ENCODE peak calls at places on chromosomes 2 and 18, in eight cellular contexts. X is Peyer's patch; Y is neural progenitor cell; M is heart right ventricle; P is left lung; R is uterus; Q is CD4-positive, alpha-beta T cell; D is adrenal gland. I is an unnamed sample.

GRCh38 chr2:31381601-31382000 is 32.9 kb downstream of the XDH start:
- DNase-seq in Y (no peak), X (no peak), D (no peak), Q (no peak), R (no peak), M (no peak), P (no peak), I (no peak)

GRCh38 chr18:43539862-43540261 is 262.6 kb upstream of the SYT4 start:
- DNase-seq in R (no peak), D (no peak), Y (no peak), P (no peak), Q (no peak), M (no peak), X (no peak), I (no peak)

GRCh38 chr18:23207191-23207955 is 72.1 kb downstream of the CABLES1 start:
- DNase-seq in P (no peak), M (no peak), X (no peak), R (no peak), Q (no peak), Y (peak), D (no peak), I (no peak)

GRCh38 chr18:73235491-73235890 is 367.7 kb upstream of the NETO1 start:
- DNase-seq in X (no peak), D (no peak), R (no peak), Y (no peak), Q (no peak), M (no peak), P (peak), I (no peak)

GRCh38 chr2:189783927-189784867 is at the start of the genes ORMDL1 and PMS1:
- DNase-seq in X (peak), M (peak), Q (peak), R (peak), Y (peak), P (peak), D (peak), I (peak)

GRCh38 chr2:64311948-64312621 is 141.9 kb upstream of the LGALSL start:
- DNase-seq in R (peak), Y (peak), X (peak), P (peak), M (peak), D (peak), Q (no peak), I (no peak)

GRCh38 chr2:75729861-75730260 is 19.1 kb upstream of the GCFC2 start:
- DNase-seq in M (no peak), D (no peak), P (no peak), X (no peak), Y (no peak), Q (no peak), R (no peak), I (no peak)

GRCh38 chr2:195477248-195477995 is 179.6 kb upstream of the SLC39A10 start:
- DNase-seq in P (no peak), Q (no peak), D (no peak), Y (no peak), M (no peak), X (no peak), R (no peak), I (no peak)

GRCh38 chr2:159131267-159131790 is 155.2 kb downstream of the WDSUB1 start:
- DNase-seq in Y (no peak), Q (no peak), P (no peak), X (no peak), M (no peak), R (no peak), D (no peak), I (no peak)

GRCh38 chr2:128536925-128537620 is 218.4 kb upstream of the HS6ST1 start:
- DNase-seq in X (no peak), Y (peak), D (peak), Q (no peak), P (peak), R (no peak), M (no peak), I (no peak)

GRCh38 chr2:169734172-169734847 is 678 bp downstream of the KLHL23 start:
- DNase-seq in D (peak), X (no peak), P (no peak), Q (no peak), R (peak), Y (peak), M (peak), I (peak)

GRCh38 chr18:48806551-48807261 is 144.1 kb downstream of the SMAD7 start:
- DNase-seq in P (peak), Y (no peak), M (peak), D (peak), R (peak), Q (peak), X (peak), I (peak)

GRCh38 chr2:240464514-240465241 is 29.2 kb downstream of the GPC1 start:
- DNase-seq in P (peak), X (no peak), R (peak), D (peak), Q (no peak), M (peak), Y (no peak), I (no peak)

GRCh38 chr18:43735570-43735969 is 458.3 kb upstream of the SYT4 start:
- DNase-seq in D (no peak), Q (no peak), R (no peak), M (no peak), P (no peak), X (no peak), Y (no peak), I (no peak)

GRCh38 chr2:162686336-162686735 is 152.2 kb downstream of the KCNH7 start:
- DNase-seq in D (no peak), Y (no peak), P (no peak), Q (no peak), R (no peak), M (no peak), X (no peak), I (no peak)

GRCh38 chr2:68250652-68251186 is 1.6 kb downstream of the PPP3R1 start:
- DNase-seq in Y (no peak), R (no peak), D (no peak), M (no peak), Q (no peak), P (no peak), X (no peak), I (no peak)

GRCh38 chr2:77488141-77488540 is 34.0 kb downstream of the LRRTM4 start:
- DNase-seq in R (no peak), M (no peak), X (no peak), Q (no peak), P (no peak), D (no peak), Y (no peak), I (no peak)

GRCh38 chr2:165238295-165238694 is 919 bp upstream of the SCN2A start:
- DNase-seq in P (no peak), D (no peak), Y (peak), Q (no peak), M (no peak), X (no peak), R (no peak), I (no peak)

GRCh38 chr2:169743549-169743948 is 9.9 kb downstream of the KLHL23 start:
- DNase-seq in X (no peak), Q (no peak), Y (peak), P (no peak), M (no peak), D (no peak), R (no peak), I (no peak)

DNA sequence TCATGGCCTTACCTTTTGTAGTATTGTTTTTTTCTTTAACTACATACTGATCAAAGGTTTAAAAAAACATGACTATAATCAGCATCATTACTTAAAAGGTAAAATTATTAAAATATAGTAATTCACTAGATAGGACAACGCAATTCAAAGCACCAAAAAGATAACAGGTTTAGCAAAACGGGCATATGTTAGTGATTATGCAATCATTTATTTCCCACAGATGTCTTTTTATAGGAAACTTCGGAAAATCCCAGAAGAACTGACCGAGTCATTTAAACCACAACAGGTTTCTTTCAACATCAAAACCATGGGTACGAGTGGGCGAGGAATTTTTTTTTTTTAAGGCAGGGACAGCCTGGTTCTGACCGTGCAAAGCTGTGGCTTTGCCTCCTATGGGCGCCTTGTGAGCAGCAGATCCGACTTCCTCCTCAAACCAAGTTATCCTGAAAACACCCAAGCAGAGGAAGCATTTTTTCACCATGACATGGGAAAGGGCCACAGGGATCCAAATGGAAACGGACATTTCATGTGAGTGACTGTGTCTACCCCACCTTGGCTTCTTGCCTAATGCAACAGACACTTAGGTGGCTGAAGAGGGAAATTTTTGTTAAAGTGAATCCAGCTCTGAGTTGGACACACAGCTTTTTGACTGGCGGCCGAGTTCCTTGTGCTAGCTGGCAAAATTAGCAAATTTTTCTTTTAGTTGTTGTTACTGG is 487.2 kb upstream of the ZEB2 start:
- DNase-seq in Q (no peak), M (peak), D (peak), Y (no peak), P (peak), R (no peak), X (no peak), I (no peak)
- TF ChIP-seq CTCF in Q (no peak), M (no peak), D (no peak), Y (no peak), P (no peak), R (no peak), X (no peak), I (no peak)

GRCh38 chr18:57444301-57444759 is 9.2 kb downstream of the ONECUT2 start:
- DNase-seq in X (no peak), D (no peak), Y (peak), P (no peak), R (no peak), M (no peak), Q (no peak), I (no peak)

GRCh38 chr18:57446322-57446721 is 11.1 kb downstream of the ONECUT2 start:
- DNase-seq in Q (no peak), P (no peak), M (no peak), D (peak), R (no peak), Y (peak), X (no peak), I (no peak)

GRCh38 chr18:57443716-57444115 is 8.5 kb downstream of the ONECUT2 start:
- DNase-seq in Q (no peak), X (no peak), Y (no peak), D (no peak), P (no peak), R (no peak), M (no peak), I (no peak)

GRCh38 chr18:57445488-57446319 is 10.5 kb downstream of the ONECUT2 start:
- DNase-seq in P (no peak), M (no peak), Q (no peak), Y (peak), D (no peak), X (no peak), R (no peak), I (no peak)

GRCh38 chr18:57447154-57447621 is 12.0 kb downstream of the ONECUT2 start:
- DNase-seq in Y (peak), P (no peak), D (peak), X (no peak), M (no peak), Q (no peak), R (no peak), I (no peak)
- TF ChIP-seq CTCF in Y (peak), P (no peak), D (no peak), X (no peak), M (no peak), Q (no peak), R (no peak), I (no peak)

GRCh38 chr2:217279130-217279529 is 419.3 kb upstream of the TNP1 start:
- DNase-seq in R (no peak), D (no peak), P (no peak), Y (no peak), Q (no peak), M (no peak), X (no peak), I (no peak)
- TF ChIP-seq CTCF in R (no peak), D (no peak), P (no peak), Y (no peak), Q (no peak), M (no peak), X (no peak), I (no peak)

GRCh38 chr2:43268066-43268971 is 41.9 kb upstream of the ZFP36L2 start:
- DNase-seq in M (no peak), D (no peak), R (no peak), P (no peak), X (no peak), Y (no peak), Q (no peak), I (no peak)

GRCh38 chr2:43269706-43270105 is 43.3 kb upstream of the ZFP36L2 start:
- DNase-seq in X (peak), Q (no peak), D (peak), P (peak), Y (no peak), M (peak), R (peak), I (no peak)

GRCh38 chr2:43267393-43267792 is 41.0 kb upstream of the ZFP36L2 start:
- DNase-seq in P (no peak), M (no peak), Y (no peak), D (peak), R (no peak), Q (no peak), X (no peak), I (no peak)

GRCh38 chr2:43270461-43270860 is 44.1 kb upstream of the ZFP36L2 start:
- DNase-seq in P (no peak), Q (no peak), M (no peak), Y (no peak), X (no peak), D (no peak), R (no peak), I (no peak)

GRCh38 chr2:43269074-43269572 is 42.7 kb upstream of the ZFP36L2 start:
- DNase-seq in Q (no peak), X (peak), P (peak), Y (peak), D (peak), R (peak), M (peak), I (no peak)
- TF ChIP-seq CTCF in Q (no peak), X (no peak), P (no peak), Y (no peak), D (no peak), R (peak), M (peak), I (no peak)

GRCh38 chr2:65442420-65443020 is 10.1 kb upstream of the SPRED2 start:
- DNase-seq in D (no peak), R (no peak), P (no peak), Y (no peak), M (no peak), X (no peak), Q (no peak), I (no peak)

GRCh38 chr2:65438137-65438899 is 5.9 kb upstream of the SPRED2 start:
- DNase-seq in M (no peak), Q (no peak), D (no peak), P (no peak), X (no peak), R (no peak), Y (peak), I (no peak)

DNA sequence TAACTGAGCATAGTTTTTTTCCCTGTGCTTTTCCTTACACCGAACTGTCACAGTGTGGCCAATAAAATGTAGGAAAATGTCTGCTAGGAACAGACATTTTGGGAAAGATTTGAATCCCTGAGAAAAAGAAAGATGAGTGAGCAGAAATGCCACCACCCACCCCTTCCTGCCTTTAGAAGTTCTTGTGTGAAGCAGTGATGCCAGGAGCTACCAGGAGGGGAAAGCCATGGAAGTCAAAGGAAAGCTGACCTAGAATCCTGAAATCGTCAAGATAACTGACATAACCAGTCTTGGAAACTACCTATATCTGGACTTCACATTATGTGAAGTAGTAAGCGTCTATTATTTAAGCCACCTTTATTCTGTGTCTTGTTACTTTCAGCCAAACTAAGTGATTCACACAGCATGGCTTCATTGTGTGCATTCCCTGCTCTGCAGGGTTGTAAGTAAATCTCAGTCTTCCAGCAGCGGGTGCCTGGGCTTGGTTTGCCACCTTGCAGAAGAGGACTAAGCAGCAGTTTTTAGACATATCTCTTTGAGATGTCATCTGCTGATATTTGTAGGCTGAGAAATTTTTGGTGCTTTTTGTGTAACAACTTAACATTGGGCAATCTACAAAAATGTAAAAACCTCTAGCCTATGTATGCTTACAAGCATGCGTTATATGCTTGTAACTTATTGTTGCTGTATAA is 11.3 kb upstream of the SPRED2 start:
- DNase-seq in P (no peak), M (no peak), R (no peak), Y (peak), X (no peak), D (no peak), Q (no peak), I (no peak)
- TF ChIP-seq CTCF in P (no peak), M (no peak), R (no peak), Y (no peak), X (no peak), D (no peak), Q (no peak), I (no peak)

DNA sequence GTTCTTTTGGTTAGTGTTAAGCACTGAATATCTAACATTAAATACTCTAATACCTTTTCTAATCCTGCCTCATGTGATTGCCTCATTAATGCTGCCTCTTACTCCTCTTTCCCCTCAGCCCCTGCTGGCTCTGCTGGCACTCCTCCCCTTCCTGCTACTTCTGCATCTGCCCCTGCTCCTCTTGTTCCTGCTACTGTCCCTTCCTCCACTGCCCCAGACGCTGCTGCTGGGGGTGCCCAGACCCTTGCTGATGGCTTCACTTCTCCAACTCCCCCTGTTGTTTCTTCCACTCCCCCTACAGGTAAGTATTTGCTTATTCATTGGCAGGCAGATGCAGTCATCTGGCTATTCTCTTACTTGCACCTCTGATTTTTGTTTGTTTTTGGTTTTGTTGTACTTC is 68.5 kb downstream of the ABI2 start:
- DNase-seq in D (no peak), M (no peak), Q (no peak), P (no peak), R (no peak), Y (peak), X (no peak), I (no peak)
- TF ChIP-seq CTCF in D (no peak), M (peak), Q (no peak), P (no peak), R (no peak), Y (peak), X (no peak), I (no peak)

GRCh38 chr2:19648583-19648982 is 253.2 kb downstream of the TTC32 start:
- DNase-seq in Q (no peak), P (no peak), M (peak), R (no peak), D (peak), X (no peak), Y (no peak), I (no peak)

GRCh38 chr2:19646987-19647386 is 254.8 kb downstream of the TTC32 start:
- DNase-seq in Q (no peak), Y (no peak), D (no peak), R (no peak), X (no peak), P (no peak), M (no peak), I (no peak)

GRCh38 chr2:19649785-19650380 is 251.9 kb downstream of the TTC32 start:
- DNase-seq in Y (no peak), D (no peak), Q (no peak), X (no peak), M (no peak), R (no peak), P (no peak), I (no peak)

GRCh38 chr2:19651466-19651865 is 250.3 kb downstream of the TTC32 start:
- DNase-seq in M (no peak), P (no peak), Q (no peak), R (no peak), X (no peak), D (no peak), Y (no peak), I (no peak)

GRCh38 chr2:19649107-19649506 is 252.7 kb downstream of the TTC32 start:
- DNase-seq in M (no peak), Q (no peak), P (no peak), Y (no peak), X (no peak), R (no peak), D (no peak), I (no peak)
- TF ChIP-seq CTCF in M (no peak), Q (no peak), P (no peak), Y (no peak), X (no peak), R (no peak), D (no peak), I (no peak)

I was measured in activated B cell treated with CpG ODN at 0.5 μM for 24 hours.